ENCODE peak calls at places on chromosomes 2 and 18, in six cellular contexts. G is sigmoid colon; S is left ventricle myocardium inferior; T is effector memory CD4-positive, alpha-beta T cell; V is GM23248; Y is cardiac muscle cell. M is an unnamed sample. For H3K4me1, the result is how much of the 10 kb centered on the place peaks cover.

GRCh38 chr2:113240150-113240914 is 38.4 kb downstream of the PAX8 start:
- DNase-seq in G (peak), Y (no peak), T (no peak), V (peak), S (peak), M (peak)

GRCh38 chr2:39491653-39492052 is 54.6 kb upstream of the MAP4K3 start:
- DNase-seq in T (no peak), S (no peak), Y (no peak), G (no peak), V (no peak), M (no peak)

GRCh38 chr18:79568543-79569205 is 110.9 kb upstream of the CTDP1 start:
- DNase-seq in Y (no peak), G (peak), T (no peak), V (no peak), S (no peak), M (no peak)

GRCh38 chr2:62465741-62466500 is 40.1 kb downstream of the TMEM17 start:
- DNase-seq in V (no peak), Y (no peak), G (no peak), T (no peak), S (no peak), M (no peak)

GRCh38 chr2:176501652-176502051 is 232.4 kb downstream of the MTX2 start:
- DNase-seq in S (no peak), V (no peak), G (no peak), Y (no peak), T (no peak), M (no peak)

GRCh38 chr2:17736989-17737388 is 16.6 kb downstream of the SMC6 start:
- DNase-seq in V (peak), Y (no peak), S (no peak), T (no peak), G (no peak), M (no peak)

GRCh38 chr2:20381457-20381856 is 30.8 kb upstream of the PUM2 start:
- DNase-seq in T (no peak), G (peak), Y (peak), V (peak), S (no peak), M (peak)

GRCh38 chr2:191150451-191151314 is at the start of gene STAT4:
- DNase-seq in G (peak), T (peak), S (no peak), V (peak), Y (peak), M (peak)

GRCh38 chr2:30235008-30235655 is 3.8 kb downstream of the LBH start:
- DNase-seq in Y (no peak), T (no peak), V (peak), S (no peak), G (peak), M (no peak)

GRCh38 chr2:19857806-19858205 is 44.0 kb downstream of the TTC32 start:
- DNase-seq in G (no peak), T (no peak), Y (no peak), S (no peak), V (peak), M (no peak)

GRCh38 chr2:191183081-191183480 is 32.3 kb upstream of the STAT4 start:
- DNase-seq in T (no peak), Y (no peak), G (no peak), V (no peak), S (no peak), M (no peak)

GRCh38 chr18:74378179-74378682 is 62.6 kb downstream of the C18orf63 start:
- DNase-seq in Y (no peak), V (peak), T (no peak), S (no peak), G (no peak), M (no peak)

GRCh38 chr2:15383695-15384350 is 177.3 kb downstream of the NBAS start:
- DNase-seq in T (no peak), S (no peak), G (no peak), Y (peak), V (no peak), M (no peak)

GRCh38 chr2:237824085-237824484 is 25.5 kb downstream of the RBM44 start:
- DNase-seq in V (no peak), G (no peak), Y (no peak), S (no peak), T (no peak), M (no peak)

GRCh38 chr18:45059695-45060094 is 379.0 kb downstream of the SETBP1 start:
- DNase-seq in V (peak), G (no peak), T (no peak), Y (no peak), S (no peak), M (no peak)

GRCh38 chr18:68623342-68623741 is 91.6 kb downstream of the TMX3 start:
- DNase-seq in G (peak), T (no peak), Y (peak), S (no peak), V (peak), M (peak)

GRCh38 chr2:241563031-241563507 is 4.5 kb downstream of the BOK start:
- DNase-seq in G (no peak), T (no peak), V (no peak), Y (no peak), S (no peak), M (no peak)

GRCh38 chr2:134108124-134108523 is 145.7 kb upstream of the MGAT5 start:
- DNase-seq in G (no peak), V (no peak), Y (no peak), T (no peak), S (no peak), M (no peak)

GRCh38 chr18:48072428-48073204 is 142.2 kb upstream of the SMAD2 start:
- DNase-seq in G (no peak), V (peak), Y (no peak), S (no peak), T (no peak), M (no peak)

GRCh38 chr18:70068981-70069380 is 121.3 kb upstream of the CD226 start:
- DNase-seq in T (no peak), G (no peak), Y (no peak), S (no peak), V (no peak), M (no peak)

GRCh38 chr2:62197017-62197586 is 1.2 kb downstream of the B3GNT2 start:
- DNase-seq in V (peak), G (no peak), Y (peak), T (peak), S (no peak), M (no peak)

GRCh38 chr18:76822510-76823165 is at the start of gene ZNF236:
- DNase-seq in Y (peak), V (peak), S (peak), T (peak), G (peak), M (peak)
- H3K27ac ChIP-seq in Y (peak), V (peak), S (peak), T (peak), G (peak), M (peak)

GRCh38 chr2:37586663-37587409 is 84.6 kb downstream of the CDC42EP3 start:
- DNase-seq in V (peak), S (no peak), T (no peak), G (no peak), Y (no peak), M (no peak)
- H3K4me1 ChIP-seq in V (half or more), S (half or more), T (half or more), G (half or more), Y (under half), M (under half)

DNA sequence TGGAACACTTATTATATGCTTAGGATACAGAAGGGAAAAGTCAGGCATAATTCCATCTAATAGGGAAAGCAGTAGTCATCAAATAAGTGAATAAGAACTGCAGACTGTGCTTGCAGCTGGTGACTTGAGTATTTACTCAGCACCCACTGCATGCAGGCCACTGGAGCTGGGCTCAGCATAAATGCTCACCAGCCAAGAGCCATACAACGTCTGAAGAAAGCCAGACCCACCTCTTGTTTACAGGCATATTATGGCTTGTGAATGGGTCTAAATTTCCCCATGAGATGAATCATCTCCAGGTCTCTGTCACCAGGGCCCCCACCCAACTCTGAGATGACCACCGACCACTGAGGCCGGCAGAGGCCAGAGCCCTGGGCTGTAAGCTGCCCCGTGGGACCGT is 123.8 kb upstream of the PKDCC start:
- DNase-seq in G (peak), V (no peak), Y (no peak), T (no peak), S (no peak), M (no peak)
- H3K27ac ChIP-seq in G (peak), V (no peak), Y (no peak), T (no peak), S (peak), M (no peak)

GRCh38 chr2:71694501-71695234 is 241.3 kb downstream of the DYSF start:
- DNase-seq in Y (no peak), G (no peak), T (no peak), S (no peak), V (no peak), M (no peak)

GRCh38 chr2:71696381-71696780 is 243.0 kb downstream of the DYSF start:
- DNase-seq in G (no peak), V (no peak), S (no peak), Y (no peak), T (no peak), M (no peak)

GRCh38 chr2:71693286-71694270 is 240.2 kb downstream of the DYSF start:
- DNase-seq in Y (no peak), V (no peak), S (no peak), G (no peak), T (no peak), M (no peak)

GRCh38 chr2:71697106-71698010 is 244.0 kb downstream of the DYSF start:
- DNase-seq in S (no peak), Y (no peak), V (no peak), G (peak), T (no peak), M (no peak)

DNA sequence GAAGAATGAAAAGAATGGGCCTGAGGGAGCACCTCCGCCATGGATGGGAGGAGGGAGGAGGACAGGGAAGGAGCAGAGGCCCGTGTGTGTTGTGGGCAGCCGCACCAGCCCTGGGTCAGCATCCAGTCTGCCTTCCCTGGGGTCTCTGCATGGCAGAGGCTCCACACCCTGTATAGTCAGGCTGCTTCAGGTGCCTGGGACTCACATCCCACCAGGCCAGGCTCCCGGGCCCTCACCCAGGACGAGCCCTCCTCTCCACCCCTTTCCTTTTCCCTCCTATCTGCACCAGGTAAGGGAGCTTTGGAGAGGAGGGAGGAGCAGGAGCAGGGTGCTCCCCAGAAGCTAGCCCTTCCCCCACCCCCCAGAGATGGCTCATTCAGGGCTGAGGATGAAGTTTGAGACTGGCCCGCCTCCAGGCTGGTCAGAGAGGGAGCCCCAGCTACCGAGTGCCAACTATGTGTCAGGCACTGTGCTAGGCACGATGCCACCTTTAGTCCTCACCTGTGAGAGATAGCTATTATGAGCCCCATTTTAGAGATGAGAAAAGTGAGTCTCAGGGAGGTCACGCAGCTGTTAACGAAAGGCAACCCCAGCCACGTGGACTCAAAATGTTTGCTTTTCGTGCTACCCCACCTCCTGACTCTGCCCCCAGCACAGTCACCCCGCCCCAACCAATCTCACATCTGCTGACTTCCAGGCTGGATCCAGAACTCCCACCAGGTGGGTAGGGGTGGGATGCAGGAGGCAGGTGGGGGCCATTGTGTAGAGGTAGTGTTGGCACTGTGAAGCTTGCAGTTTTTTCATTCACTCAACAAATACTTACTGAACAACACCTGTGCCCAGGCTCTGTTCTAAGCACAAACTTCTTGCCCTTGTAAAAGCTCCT is 242.1 kb downstream of the DYSF start:
- DNase-seq in T (no peak), G (no peak), S (no peak), V (no peak), Y (no peak), M (no peak)
- H3K4me1 ChIP-seq in T (under half), G (under half), S (under half), V (under half), Y (under half), M (under half)

DNA sequence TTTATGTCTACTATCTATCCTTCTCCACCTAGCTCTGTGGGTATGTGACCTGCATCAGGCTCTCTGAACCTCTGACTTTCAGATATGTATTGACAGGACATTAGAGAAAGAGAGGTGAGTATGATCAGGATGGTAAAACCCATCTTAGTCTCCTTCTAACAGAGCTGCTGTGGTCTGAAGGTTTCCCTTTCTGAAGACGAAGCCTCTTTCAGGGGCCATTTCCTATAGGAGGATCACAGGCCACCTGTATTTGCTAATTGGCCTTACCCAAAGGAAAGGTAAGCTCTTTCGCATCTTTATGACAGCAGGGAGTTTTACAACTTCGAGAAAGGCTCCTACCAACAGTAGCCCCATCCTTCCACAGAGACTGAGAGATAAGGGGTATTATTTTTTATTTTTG is 442.9 kb downstream of the KCNJ3 start:
- DNase-seq in G (no peak), V (no peak), S (no peak), Y (no peak), T (no peak), M (no peak)
- H3K27ac ChIP-seq in G (no peak), V (no peak), S (no peak), Y (no peak), T (no peak), M (no peak)

GRCh38 chr18:23225518-23225917 is 90.2 kb downstream of the CABLES1 start:
- DNase-seq in Y (no peak), T (no peak), V (peak), S (no peak), G (peak), M (no peak)
- H3K4me1 ChIP-seq in Y (under half), T (under half), V (half or more), S (under half), G (half or more), M (under half)

GRCh38 chr2:65823511-65823910 is 391.1 kb upstream of the SPRED2 start:
- DNase-seq in V (no peak), T (no peak), G (no peak), Y (no peak), S (no peak), M (no peak)
- H3K27ac ChIP-seq in V (no peak), T (no peak), G (no peak), Y (no peak), S (no peak), M (no peak)

GRCh38 chr2:144354953-144355352 is 165.0 kb downstream of the ZEB2 start:
- DNase-seq in Y (no peak), G (no peak), T (no peak), S (no peak), V (peak), M (no peak)
- H3K4me1 ChIP-seq in Y (under half), G (under half), T (under half), S (under half), V (under half), M (under half)